ENCODE peak calls at places on chromosome X, in nine cellular contexts. One of them, this sample, is unnamed.
A peak's percentile ranks its signal among the peaks of the same experiment; 100 is the strongest.

GRCh38 chrX:15606064-15606590 is 5.4 kb upstream of the ACE2 start:
- DNase-seq in memory B cell: no peak
- DNase-seq in cardiac fibroblast: no peak
- DNase-seq in NCI-H69: no peak
- DNase-seq in stimulated activated CD8-positive, alpha-beta memory T cell treated with anti-CD3 and anti-CD28 coated beads, Interleukin-4, amount 100 ng/mL, for 24 hours: no peak
- DNase-seq in stimulated activated CD4-positive, alpha-beta T cell treated with anti-CD3 and anti-CD28 coated beads, Interleukin-12 subunit alpha, Interleukin-12 subunit beta, amount 100 ng/mL, for 4 hours: no peak
- DNase-seq in NCI-H524 treated with DMSO at 0.1 percent for 48 hours: no peak
- DNase-seq in G401: no peak
- DNase-seq in glutamatergic neuron: no peak
- DNase-seq in this sample: no peak

GRCh38 chrX:155334486-155335316 is at the start of gene CLIC2:
- DNase-seq in memory B cell: no peak
- DNase-seq in cardiac fibroblast: peak; percentile 74
- DNase-seq in NCI-H69: peak; percentile 3
- DNase-seq in stimulated activated CD8-positive, alpha-beta memory T cell treated with anti-CD3 and anti-CD28 coated beads, Interleukin-4, amount 100 ng/mL, for 24 hours: no peak
- DNase-seq in stimulated activated CD4-positive, alpha-beta T cell treated with anti-CD3 and anti-CD28 coated beads, Interleukin-12 subunit alpha, Interleukin-12 subunit beta, amount 100 ng/mL, for 4 hours: no peak
- DNase-seq in NCI-H524 treated with DMSO at 0.1 percent for 48 hours: no peak
- DNase-seq in G401: no peak
- DNase-seq in glutamatergic neuron: no peak
- DNase-seq in this sample: peak; percentile 45

GRCh38 chrX:7698248-7698647 is 144.7 kb upstream of the VCX start:
- DNase-seq in memory B cell: no peak
- DNase-seq in cardiac fibroblast: no peak
- DNase-seq in NCI-H69: no peak
- DNase-seq in stimulated activated CD8-positive, alpha-beta memory T cell treated with anti-CD3 and anti-CD28 coated beads, Interleukin-4, amount 100 ng/mL, for 24 hours: no peak
- DNase-seq in stimulated activated CD4-positive, alpha-beta T cell treated with anti-CD3 and anti-CD28 coated beads, Interleukin-12 subunit alpha, Interleukin-12 subunit beta, amount 100 ng/mL, for 4 hours: no peak
- DNase-seq in NCI-H524 treated with DMSO at 0.1 percent for 48 hours: no peak
- DNase-seq in G401: no peak
- DNase-seq in glutamatergic neuron: no peak
- DNase-seq in this sample: no peak

GRCh38 chrX:79146552-79147390 is 2.3 kb downstream of the GPR174 start:
- DNase-seq in memory B cell: no peak
- DNase-seq in cardiac fibroblast: no peak
- DNase-seq in NCI-H69: no peak
- DNase-seq in stimulated activated CD8-positive, alpha-beta memory T cell treated with anti-CD3 and anti-CD28 coated beads, Interleukin-4, amount 100 ng/mL, for 24 hours: no peak
- DNase-seq in stimulated activated CD4-positive, alpha-beta T cell treated with anti-CD3 and anti-CD28 coated beads, Interleukin-12 subunit alpha, Interleukin-12 subunit beta, amount 100 ng/mL, for 4 hours: no peak
- DNase-seq in NCI-H524 treated with DMSO at 0.1 percent for 48 hours: no peak
- DNase-seq in G401: no peak
- DNase-seq in glutamatergic neuron: no peak
- DNase-seq in this sample: no peak

GRCh38 chrX:135421932-135422809 is at the start of gene SMIM10L2A:
- DNase-seq in memory B cell: no peak
- DNase-seq in cardiac fibroblast: no peak
- DNase-seq in NCI-H69: peak; percentile 6
- DNase-seq in stimulated activated CD8-positive, alpha-beta memory T cell treated with anti-CD3 and anti-CD28 coated beads, Interleukin-4, amount 100 ng/mL, for 24 hours: no peak
- DNase-seq in stimulated activated CD4-positive, alpha-beta T cell treated with anti-CD3 and anti-CD28 coated beads, Interleukin-12 subunit alpha, Interleukin-12 subunit beta, amount 100 ng/mL, for 4 hours: no peak
- DNase-seq in NCI-H524 treated with DMSO at 0.1 percent for 48 hours: no peak
- DNase-seq in G401: no peak
- DNase-seq in glutamatergic neuron: no peak
- DNase-seq in this sample: no peak

GRCh38 chrX:48540015-48540350 is 469 bp downstream of the TBC1D25 start:
- DNase-seq in memory B cell: peak; percentile 63
- DNase-seq in cardiac fibroblast: peak; percentile 41
- DNase-seq in NCI-H69: no peak
- DNase-seq in stimulated activated CD8-positive, alpha-beta memory T cell treated with anti-CD3 and anti-CD28 coated beads, Interleukin-4, amount 100 ng/mL, for 24 hours: no peak
- DNase-seq in stimulated activated CD4-positive, alpha-beta T cell treated with anti-CD3 and anti-CD28 coated beads, Interleukin-12 subunit alpha, Interleukin-12 subunit beta, amount 100 ng/mL, for 4 hours: peak; percentile 49
- DNase-seq in NCI-H524 treated with DMSO at 0.1 percent for 48 hours: no peak
- DNase-seq in G401: peak; percentile 64
- DNase-seq in glutamatergic neuron: no peak
- DNase-seq in this sample: peak; percentile 49

GRCh38 chrX:20361890-20362262 is 95.2 kb upstream of the RPS6KA3 start:
- DNase-seq in memory B cell: no peak
- DNase-seq in cardiac fibroblast: peak; percentile 60
- DNase-seq in NCI-H69: peak; percentile 53
- DNase-seq in stimulated activated CD8-positive, alpha-beta memory T cell treated with anti-CD3 and anti-CD28 coated beads, Interleukin-4, amount 100 ng/mL, for 24 hours: no peak
- DNase-seq in stimulated activated CD4-positive, alpha-beta T cell treated with anti-CD3 and anti-CD28 coated beads, Interleukin-12 subunit alpha, Interleukin-12 subunit beta, amount 100 ng/mL, for 4 hours: no peak
- DNase-seq in NCI-H524 treated with DMSO at 0.1 percent for 48 hours: no peak
- DNase-seq in G401: no peak
- DNase-seq in glutamatergic neuron: no peak
- DNase-seq in this sample: no peak

GRCh38 chrX:116317409-116317808 is 119.0 kb upstream of the SLC6A14 start:
- DNase-seq in memory B cell: no peak
- DNase-seq in cardiac fibroblast: peak; percentile 18
- DNase-seq in NCI-H69: peak; percentile 7
- DNase-seq in stimulated activated CD8-positive, alpha-beta memory T cell treated with anti-CD3 and anti-CD28 coated beads, Interleukin-4, amount 100 ng/mL, for 24 hours: no peak
- DNase-seq in stimulated activated CD4-positive, alpha-beta T cell treated with anti-CD3 and anti-CD28 coated beads, Interleukin-12 subunit alpha, Interleukin-12 subunit beta, amount 100 ng/mL, for 4 hours: no peak
- DNase-seq in NCI-H524 treated with DMSO at 0.1 percent for 48 hours: peak; percentile 76
- DNase-seq in G401: no peak
- DNase-seq in glutamatergic neuron: peak; percentile 15
- DNase-seq in this sample: no peak

GRCh38 chrX:15245896-15246295 is 24.0 kb downstream of the ASB9 start:
- DNase-seq in memory B cell: no peak
- DNase-seq in cardiac fibroblast: no peak
- DNase-seq in NCI-H69: no peak
- DNase-seq in stimulated activated CD8-positive, alpha-beta memory T cell treated with anti-CD3 and anti-CD28 coated beads, Interleukin-4, amount 100 ng/mL, for 24 hours: no peak
- DNase-seq in stimulated activated CD4-positive, alpha-beta T cell treated with anti-CD3 and anti-CD28 coated beads, Interleukin-12 subunit alpha, Interleukin-12 subunit beta, amount 100 ng/mL, for 4 hours: no peak
- DNase-seq in NCI-H524 treated with DMSO at 0.1 percent for 48 hours: no peak
- DNase-seq in G401: no peak
- DNase-seq in glutamatergic neuron: no peak
- DNase-seq in this sample: no peak

GRCh38 chrX:40074959-40075332 is 22.8 kb downstream of the BCOR start:
- DNase-seq in memory B cell: no peak
- DNase-seq in cardiac fibroblast: no peak
- DNase-seq in NCI-H69: no peak
- DNase-seq in stimulated activated CD8-positive, alpha-beta memory T cell treated with anti-CD3 and anti-CD28 coated beads, Interleukin-4, amount 100 ng/mL, for 24 hours: no peak
- DNase-seq in stimulated activated CD4-positive, alpha-beta T cell treated with anti-CD3 and anti-CD28 coated beads, Interleukin-12 subunit alpha, Interleukin-12 subunit beta, amount 100 ng/mL, for 4 hours: no peak
- DNase-seq in NCI-H524 treated with DMSO at 0.1 percent for 48 hours: no peak
- DNase-seq in G401: no peak
- DNase-seq in glutamatergic neuron: no peak
- DNase-seq in this sample: no peak

GRCh38 chrX:111168314-111168713 is 72.3 kb downstream of the PAK3 start:
- DNase-seq in memory B cell: no peak
- DNase-seq in cardiac fibroblast: peak; percentile 1
- DNase-seq in NCI-H69: peak; percentile 74
- DNase-seq in stimulated activated CD8-positive, alpha-beta memory T cell treated with anti-CD3 and anti-CD28 coated beads, Interleukin-4, amount 100 ng/mL, for 24 hours: no peak
- DNase-seq in stimulated activated CD4-positive, alpha-beta T cell treated with anti-CD3 and anti-CD28 coated beads, Interleukin-12 subunit alpha, Interleukin-12 subunit beta, amount 100 ng/mL, for 4 hours: no peak
- DNase-seq in NCI-H524 treated with DMSO at 0.1 percent for 48 hours: peak; percentile 25
- DNase-seq in G401: peak; percentile 1
- DNase-seq in glutamatergic neuron: no peak
- DNase-seq in this sample: peak; percentile 0

GRCh38 chrX:39308126-39308525 is 506.9 kb downstream of the MID1IP1 start:
- DNase-seq in memory B cell: no peak
- DNase-seq in cardiac fibroblast: no peak
- DNase-seq in NCI-H69: no peak
- DNase-seq in stimulated activated CD8-positive, alpha-beta memory T cell treated with anti-CD3 and anti-CD28 coated beads, Interleukin-4, amount 100 ng/mL, for 24 hours: no peak
- DNase-seq in stimulated activated CD4-positive, alpha-beta T cell treated with anti-CD3 and anti-CD28 coated beads, Interleukin-12 subunit alpha, Interleukin-12 subunit beta, amount 100 ng/mL, for 4 hours: no peak
- DNase-seq in NCI-H524 treated with DMSO at 0.1 percent for 48 hours: no peak
- DNase-seq in G401: no peak
- DNase-seq in glutamatergic neuron: no peak
- DNase-seq in this sample: peak; percentile 47

GRCh38 chrX:97117572-97117971 is 233.9 kb downstream of the RPA4 start:
- DNase-seq in memory B cell: no peak
- DNase-seq in cardiac fibroblast: no peak
- DNase-seq in NCI-H69: peak; percentile 31
- DNase-seq in stimulated activated CD8-positive, alpha-beta memory T cell treated with anti-CD3 and anti-CD28 coated beads, Interleukin-4, amount 100 ng/mL, for 24 hours: no peak
- DNase-seq in stimulated activated CD4-positive, alpha-beta T cell treated with anti-CD3 and anti-CD28 coated beads, Interleukin-12 subunit alpha, Interleukin-12 subunit beta, amount 100 ng/mL, for 4 hours: no peak
- DNase-seq in NCI-H524 treated with DMSO at 0.1 percent for 48 hours: no peak
- DNase-seq in G401: no peak
- DNase-seq in glutamatergic neuron: no peak
- DNase-seq in this sample: no peak

GRCh38 chrX:2514131-2514530 is 13.4 kb upstream of the DHRSX start:
- DNase-seq in memory B cell: no peak
- DNase-seq in cardiac fibroblast: no peak
- DNase-seq in NCI-H69: no peak
- DNase-seq in stimulated activated CD8-positive, alpha-beta memory T cell treated with anti-CD3 and anti-CD28 coated beads, Interleukin-4, amount 100 ng/mL, for 24 hours: no peak
- DNase-seq in stimulated activated CD4-positive, alpha-beta T cell treated with anti-CD3 and anti-CD28 coated beads, Interleukin-12 subunit alpha, Interleukin-12 subunit beta, amount 100 ng/mL, for 4 hours: no peak
- DNase-seq in NCI-H524 treated with DMSO at 0.1 percent for 48 hours: no peak
- DNase-seq in G401: no peak
- DNase-seq in glutamatergic neuron: no peak
- DNase-seq in this sample: no peak

GRCh38 chrX:40871385-40872082 is 136.2 kb upstream of the MED14 start:
- DNase-seq in memory B cell: no peak
- DNase-seq in cardiac fibroblast: peak; percentile 24
- DNase-seq in NCI-H69: peak; percentile 30
- DNase-seq in stimulated activated CD8-positive, alpha-beta memory T cell treated with anti-CD3 and anti-CD28 coated beads, Interleukin-4, amount 100 ng/mL, for 24 hours: no peak
- DNase-seq in stimulated activated CD4-positive, alpha-beta T cell treated with anti-CD3 and anti-CD28 coated beads, Interleukin-12 subunit alpha, Interleukin-12 subunit beta, amount 100 ng/mL, for 4 hours: no peak
- DNase-seq in NCI-H524 treated with DMSO at 0.1 percent for 48 hours: no peak
- DNase-seq in G401: no peak
- DNase-seq in glutamatergic neuron: no peak
- DNase-seq in this sample: peak; percentile 48

GRCh38 chrX:119495734-119496520 is 27.7 kb downstream of the SLC25A5 start:
- DNase-seq in memory B cell: no peak
- DNase-seq in cardiac fibroblast: no peak
- DNase-seq in NCI-H69: no peak
- DNase-seq in stimulated activated CD8-positive, alpha-beta memory T cell treated with anti-CD3 and anti-CD28 coated beads, Interleukin-4, amount 100 ng/mL, for 24 hours: no peak
- DNase-seq in stimulated activated CD4-positive, alpha-beta T cell treated with anti-CD3 and anti-CD28 coated beads, Interleukin-12 subunit alpha, Interleukin-12 subunit beta, amount 100 ng/mL, for 4 hours: no peak
- DNase-seq in NCI-H524 treated with DMSO at 0.1 percent for 48 hours: no peak
- DNase-seq in G401: no peak
- DNase-seq in glutamatergic neuron: no peak
- DNase-seq in this sample: no peak

GRCh38 chrX:65926095-65927019 is 113.5 kb downstream of the VSIG4 start:
- DNase-seq in memory B cell: peak; percentile 4
- DNase-seq in cardiac fibroblast: no peak
- DNase-seq in NCI-H69: no peak
- DNase-seq in stimulated activated CD8-positive, alpha-beta memory T cell treated with anti-CD3 and anti-CD28 coated beads, Interleukin-4, amount 100 ng/mL, for 24 hours: peak; percentile 25
- DNase-seq in stimulated activated CD4-positive, alpha-beta T cell treated with anti-CD3 and anti-CD28 coated beads, Interleukin-12 subunit alpha, Interleukin-12 subunit beta, amount 100 ng/mL, for 4 hours: no peak
- DNase-seq in NCI-H524 treated with DMSO at 0.1 percent for 48 hours: no peak
- DNase-seq in G401: no peak
- DNase-seq in glutamatergic neuron: no peak
- DNase-seq in this sample: no peak

GRCh38 chrX:68915778-68916177 is 87.0 kb downstream of the EFNB1 start:
- DNase-seq in memory B cell: no peak
- DNase-seq in cardiac fibroblast: no peak
- DNase-seq in NCI-H69: no peak
- DNase-seq in stimulated activated CD8-positive, alpha-beta memory T cell treated with anti-CD3 and anti-CD28 coated beads, Interleukin-4, amount 100 ng/mL, for 24 hours: no peak
- DNase-seq in stimulated activated CD4-positive, alpha-beta T cell treated with anti-CD3 and anti-CD28 coated beads, Interleukin-12 subunit alpha, Interleukin-12 subunit beta, amount 100 ng/mL, for 4 hours: no peak
- DNase-seq in NCI-H524 treated with DMSO at 0.1 percent for 48 hours: no peak
- DNase-seq in G401: no peak
- DNase-seq in glutamatergic neuron: no peak
- DNase-seq in this sample: no peak

GRCh38 chrX:103913356-103914020 is 48.9 kb upstream of the TMSB15B start:
- DNase-seq in memory B cell: no peak
- DNase-seq in cardiac fibroblast: no peak
- DNase-seq in NCI-H69: no peak
- DNase-seq in stimulated activated CD8-positive, alpha-beta memory T cell treated with anti-CD3 and anti-CD28 coated beads, Interleukin-4, amount 100 ng/mL, for 24 hours: no peak
- DNase-seq in stimulated activated CD4-positive, alpha-beta T cell treated with anti-CD3 and anti-CD28 coated beads, Interleukin-12 subunit alpha, Interleukin-12 subunit beta, amount 100 ng/mL, for 4 hours: no peak
- DNase-seq in NCI-H524 treated with DMSO at 0.1 percent for 48 hours: no peak
- DNase-seq in G401: no peak
- DNase-seq in glutamatergic neuron: no peak
- DNase-seq in this sample: no peak

GRCh38 chrX:82196866-82197265 is 995.0 kb downstream of the SH3BGRL start:
- DNase-seq in memory B cell: no peak
- DNase-seq in cardiac fibroblast: no peak
- DNase-seq in NCI-H69: no peak
- DNase-seq in stimulated activated CD8-positive, alpha-beta memory T cell treated with anti-CD3 and anti-CD28 coated beads, Interleukin-4, amount 100 ng/mL, for 24 hours: no peak
- DNase-seq in stimulated activated CD4-positive, alpha-beta T cell treated with anti-CD3 and anti-CD28 coated beads, Interleukin-12 subunit alpha, Interleukin-12 subunit beta, amount 100 ng/mL, for 4 hours: no peak
- DNase-seq in NCI-H524 treated with DMSO at 0.1 percent for 48 hours: no peak
- DNase-seq in G401: no peak
- DNase-seq in glutamatergic neuron: no peak
- DNase-seq in this sample: no peak

GRCh38 chrX:11667286-11667685 is 1.6 kb upstream of the ARHGAP6 start:
- DNase-seq in memory B cell: no peak
- DNase-seq in cardiac fibroblast: no peak
- DNase-seq in NCI-H69: no peak
- DNase-seq in stimulated activated CD8-positive, alpha-beta memory T cell treated with anti-CD3 and anti-CD28 coated beads, Interleukin-4, amount 100 ng/mL, for 24 hours: no peak
- DNase-seq in stimulated activated CD4-positive, alpha-beta T cell treated with anti-CD3 and anti-CD28 coated beads, Interleukin-12 subunit alpha, Interleukin-12 subunit beta, amount 100 ng/mL, for 4 hours: no peak
- DNase-seq in NCI-H524 treated with DMSO at 0.1 percent for 48 hours: no peak
- DNase-seq in G401: no peak
- DNase-seq in glutamatergic neuron: no peak
- DNase-seq in this sample: no peak

GRCh38 chrX:34580069-34580468 is 77.0 kb downstream of the TMEM47 start:
- DNase-seq in memory B cell: no peak
- DNase-seq in cardiac fibroblast: no peak
- DNase-seq in NCI-H69: no peak
- DNase-seq in stimulated activated CD8-positive, alpha-beta memory T cell treated with anti-CD3 and anti-CD28 coated beads, Interleukin-4, amount 100 ng/mL, for 24 hours: no peak
- DNase-seq in stimulated activated CD4-positive, alpha-beta T cell treated with anti-CD3 and anti-CD28 coated beads, Interleukin-12 subunit alpha, Interleukin-12 subunit beta, amount 100 ng/mL, for 4 hours: no peak
- DNase-seq in NCI-H524 treated with DMSO at 0.1 percent for 48 hours: no peak
- DNase-seq in G401: no peak
- DNase-seq in glutamatergic neuron: no peak
- DNase-seq in this sample: no peak

GRCh38 chrX:10158279-10158939 is 1.6 kb downstream of the CLCN4 start:
- DNase-seq in memory B cell: peak; percentile 30
- DNase-seq in cardiac fibroblast: no peak
- DNase-seq in NCI-H69: peak; percentile 75
- DNase-seq in stimulated activated CD8-positive, alpha-beta memory T cell treated with anti-CD3 and anti-CD28 coated beads, Interleukin-4, amount 100 ng/mL, for 24 hours: no peak
- DNase-seq in stimulated activated CD4-positive, alpha-beta T cell treated with anti-CD3 and anti-CD28 coated beads, Interleukin-12 subunit alpha, Interleukin-12 subunit beta, amount 100 ng/mL, for 4 hours: no peak
- DNase-seq in NCI-H524 treated with DMSO at 0.1 percent for 48 hours: peak; percentile 19
- DNase-seq in G401: peak; percentile 76
- DNase-seq in glutamatergic neuron: peak; percentile 84
- DNase-seq in this sample: peak; percentile 41